ENCODE peak calls at places on chromosomes 16 and 17, in six cellular contexts. T is neural progenitor cell; N is DND-41; S is MM.1S; V is testis; I is CD4-positive, CD25-positive, alpha-beta regulatory T cell. O is an unnamed sample.
A peak's percentile ranks its signal among the peaks of the same experiment; 100 is the strongest.

GRCh38 chr16:17453365-17454122 is 17.2 kb downstream of the XYLT1 start:
- DNase-seq in N (no peak), T (no peak), S (no peak), I (no peak), V (no peak), O (no peak)

GRCh38 chr17:82060614-82061013 is 5.0 kb downstream of the DUS1L start:
- DNase-seq in S (no peak), I (no peak), N (peak; percentile 6), V (no peak), T (no peak), O (no peak)

GRCh38 chr17:48023408-48024148 is 14.0 kb downstream of the COPZ2 start:
- DNase-seq in I (peak; percentile 24), S (peak; percentile 69), T (peak; percentile 93), V (peak; percentile 85), N (no peak), O (peak; percentile 35)

GRCh38 chr16:56477096-56477878 is 25.9 kb downstream of the OGFOD1 start:
- DNase-seq in S (no peak), T (no peak), I (no peak), N (no peak), V (no peak), O (no peak)

GRCh38 chr17:58605470-58605869 is 86.4 kb downstream of the TEX14 start:
- DNase-seq in V (no peak), N (no peak), S (no peak), I (no peak), T (no peak), O (no peak)

GRCh38 chr16:7083086-7083485 is 249.6 kb upstream of the RBFOX1 start:
- DNase-seq in N (no peak), V (no peak), S (no peak), T (no peak), I (no peak), O (no peak)

GRCh38 chr16:65235339-65236177 is 113.7 kb upstream of the CDH11 start:
- DNase-seq in V (no peak), S (no peak), T (no peak), I (no peak), N (no peak), O (no peak)

GRCh38 chr16:60123387-60124023 is 1389.4 kb upstream of the GOT2 start:
- DNase-seq in I (no peak), S (peak; percentile 60), V (no peak), N (peak; percentile 15), T (no peak), O (no peak)

GRCh38 chr17:32859857-32860525 is 16.9 kb downstream of the MYO1D start:
- DNase-seq in V (no peak), T (no peak), I (no peak), N (no peak), S (no peak), O (no peak)

GRCh38 chr17:2776589-2777241 is 19.5 kb upstream of the RAP1GAP2 start:
- DNase-seq in V (peak; percentile 30), T (peak; percentile 85), S (no peak), I (no peak), N (peak; percentile 32), O (peak; percentile 31)

GRCh38 chr16:2822158-2822495 is 5.1 kb downstream of the PRSS21 start:
- DNase-seq in N (no peak), T (no peak), V (no peak), S (no peak), I (no peak), O (no peak)

GRCh38 chr17:57456622-57457021 is 200.3 kb downstream of the MSI2 start:
- DNase-seq in V (no peak), N (no peak), T (no peak), S (no peak), I (no peak), O (no peak)

GRCh38 chr17:44761932-44762810 is 3.4 kb downstream of the ADAM11 start:
- DNase-seq in T (no peak), V (no peak), S (no peak), I (no peak), N (no peak), O (no peak)

GRCh38 chr17:43632231-43632630 is 29.5 kb downstream of the MEOX1 start:
- DNase-seq in V (no peak), T (no peak), S (no peak), N (no peak), I (no peak), O (no peak)

GRCh38 chr17:4934173-4934979 is 2.3 kb downstream of the GP1BA start:
- DNase-seq in V (no peak), N (no peak), S (peak; percentile 69), T (no peak), I (no peak), O (no peak)

GRCh38 chr16:23504453-23505179 is 5.7 kb downstream of the GGA2 start:
- DNase-seq in I (peak; percentile 23), S (no peak), T (peak; percentile 77), N (no peak), V (no peak), O (peak; percentile 52)

GRCh38 chr17:60066576-60066975 is 12.1 kb downstream of the HEATR6 start:
- DNase-seq in T (no peak), V (no peak), S (no peak), I (no peak), N (no peak), O (no peak)

GRCh38 chr16:12010388-12011251 is 34.1 kb downstream of the SNX29 start:
- DNase-seq in V (no peak), S (peak; percentile 59), I (no peak), N (no peak), T (no peak), O (no peak)

GRCh38 chr16:12006637-12007036 is 30.1 kb downstream of the SNX29 start:
- DNase-seq in S (no peak), V (no peak), I (no peak), T (no peak), N (no peak), O (no peak)

GRCh38 chr16:12009462-12009861 is 32.9 kb downstream of the SNX29 start:
- DNase-seq in S (no peak), I (no peak), T (no peak), N (no peak), V (no peak), O (no peak)

GRCh38 chr16:12011565-12011964 is 35.0 kb downstream of the SNX29 start:
- DNase-seq in I (no peak), T (no peak), N (no peak), V (no peak), S (no peak), O (no peak)

DNA sequence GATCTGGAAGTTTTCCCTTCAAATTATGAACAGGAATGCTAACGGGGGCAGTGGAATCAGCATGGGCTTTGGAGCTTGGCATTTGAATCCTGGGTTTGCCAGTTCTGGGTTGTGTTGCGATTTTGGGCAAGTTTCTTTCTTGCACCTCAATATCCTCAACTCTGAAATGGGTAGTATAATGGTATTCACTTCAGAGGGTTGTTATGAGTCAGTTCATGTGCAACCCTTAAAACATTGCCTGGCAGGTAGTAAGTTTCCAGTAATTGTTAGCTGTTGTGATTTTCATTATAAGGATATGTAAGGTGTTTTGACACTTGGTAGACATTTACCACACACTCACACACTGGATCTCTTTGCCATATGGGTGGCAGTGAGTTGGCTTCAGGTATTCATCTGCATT is 33.4 kb downstream of the SNX29 start:
- DNase-seq in V (no peak), S (no peak), N (no peak), I (no peak), T (no peak), O (no peak)
- H3K27ac ChIP-seq in V (no peak overlapping the region), S (peak overlapping the region; percentile 73), N (no peak overlapping the region), I (no peak overlapping the region), T (no peak overlapping the region), O (no peak overlapping the region)

GRCh38 chr16:89742948-89743347 is 21.6 kb downstream of the ZNF276 start:
- DNase-seq in S (peak; percentile 55), V (no peak), I (no peak), N (no peak), T (no peak), O (no peak)

GRCh38 chr16:89746043-89746442 is 24.7 kb downstream of the ZNF276 start:
- DNase-seq in S (no peak), T (no peak), N (no peak), I (no peak), V (no peak), O (no peak)

GRCh38 chr16:89741342-89742014 is 20.1 kb downstream of the ZNF276 start:
- DNase-seq in I (no peak), N (no peak), T (no peak), S (no peak), V (no peak), O (no peak)

GRCh38 chr16:89749637-89750036 is 28.3 kb downstream of the ZNF276 start:
- DNase-seq in V (no peak), T (no peak), S (no peak), N (no peak), I (no peak), O (no peak)

DNA sequence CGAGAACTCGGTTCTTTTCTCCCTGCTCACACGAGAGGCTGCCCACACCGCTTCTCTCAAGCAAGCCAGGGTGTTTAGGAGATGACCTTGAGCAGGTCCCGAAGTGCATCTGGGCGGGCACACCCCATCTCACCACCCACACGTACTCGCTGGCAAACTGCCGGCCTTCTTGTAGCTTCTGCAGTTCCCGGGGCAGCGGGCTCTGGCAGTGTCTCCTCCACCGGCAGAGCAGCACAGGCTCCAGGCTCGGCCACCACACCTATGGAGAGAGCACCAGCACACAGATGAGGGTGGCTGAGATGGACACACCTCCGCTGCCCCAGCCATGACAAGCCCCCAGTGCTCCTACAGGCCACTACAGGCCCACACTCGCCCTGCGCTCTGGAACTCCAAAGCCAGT is 23.5 kb downstream of the ZNF276 start:
- DNase-seq in S (no peak), V (peak; percentile 95), I (no peak), N (no peak), T (no peak), O (no peak)
- H3K27ac ChIP-seq in S (no peak overlapping the region), V (peak overlapping the region; percentile 18), I (no peak overlapping the region), N (no peak overlapping the region), T (no peak overlapping the region), O (no peak overlapping the region)

DNA sequence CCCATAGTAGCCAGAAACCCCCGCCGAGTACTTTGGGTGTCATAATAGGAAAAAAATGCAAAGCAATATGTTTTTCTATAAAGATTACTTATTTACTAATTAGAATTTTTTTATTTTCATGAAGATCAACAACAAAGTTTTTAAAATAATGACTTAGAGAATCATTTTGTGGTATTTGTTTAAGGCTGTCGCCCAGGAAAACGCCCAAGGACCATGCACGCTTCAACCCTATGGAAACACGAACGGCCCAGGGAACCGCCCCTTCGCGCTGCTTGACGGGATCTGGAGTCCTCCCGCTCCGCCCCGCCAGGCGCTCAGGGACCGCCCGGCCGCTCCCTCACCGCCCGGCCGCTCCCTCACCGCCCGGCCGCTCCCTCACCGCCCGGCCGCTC is 408 bp upstream of the KPNA2 start:
- DNase-seq in V (peak; percentile 96), N (peak; percentile 95), S (no peak), T (peak; percentile 98), I (peak; percentile 85), O (peak; percentile 88)
- H3K27ac ChIP-seq in V (no peak overlapping the region), N (no peak overlapping the region), S (no peak overlapping the region), T (no peak overlapping the region), I (peak overlapping the region; percentile 90), O (peak overlapping the region; percentile 85)

GRCh38 chr17:17793378-17794214 is 43.2 kb downstream of the SREBF1 start:
- DNase-seq in N (no peak), V (no peak), I (no peak), S (no peak), T (no peak), O (no peak)

GRCh38 chr17:17795946-17796786 is 40.6 kb downstream of the SREBF1 start:
- DNase-seq in S (no peak), V (no peak), N (no peak), I (no peak), T (no peak), O (no peak)

GRCh38 chr17:17792551-17793377 is 44.0 kb downstream of the SREBF1 start:
- DNase-seq in V (peak; percentile 63), N (peak; percentile 52), S (no peak), T (peak; percentile 64), I (no peak), O (peak; percentile 70)

GRCh38 chr17:17795296-17795695 is 41.5 kb downstream of the SREBF1 start:
- DNase-seq in S (no peak), N (no peak), V (no peak), I (no peak), T (no peak), O (no peak)

GRCh38 chr17:17794382-17794781 is 42.4 kb downstream of the SREBF1 start:
- DNase-seq in V (no peak), T (no peak), N (no peak), S (no peak), I (no peak), O (no peak)
- H3K27ac ChIP-seq in V (no peak overlapping the region), T (no peak overlapping the region), N (no peak overlapping the region), S (no peak overlapping the region), I (no peak overlapping the region), O (no peak overlapping the region)

O was measured in CD4-positive, alpha-beta memory T cell.